ENCODE peak calls at places on chromosomes 5 and 9, in five cellular contexts. One of them, this sample, is unnamed.

GRCh38 chr5:150788974-150789373 is 10.4 kb downstream of the SMIM3 start:
- DNase-seq in RCC 7860: no peak
- DNase-seq in globus pallidus: no peak
- DNase-seq in activated CD4-positive, alpha-beta T cell treated with anti-CD3 and anti-CD28 coated beads, Interleukin-2, amount 50 U/mL, for 48 hours: no peak
- DNase-seq in NCI-H1105: no peak
- DNase-seq in this sample: no peak

GRCh38 chr5:153511632-153512031 is 21.2 kb downstream of the GRIA1 start:
- DNase-seq in RCC 7860: no peak
- DNase-seq in globus pallidus: no peak
- DNase-seq in activated CD4-positive, alpha-beta T cell treated with anti-CD3 and anti-CD28 coated beads, Interleukin-2, amount 50 U/mL, for 48 hours: no peak
- DNase-seq in NCI-H1105: no peak
- DNase-seq in this sample: no peak

GRCh38 chr5:82244854-82245635 is 33.1 kb downstream of the RPS23 start:
- DNase-seq in RCC 7860: no peak
- DNase-seq in globus pallidus: peak; percentile 29
- DNase-seq in activated CD4-positive, alpha-beta T cell treated with anti-CD3 and anti-CD28 coated beads, Interleukin-2, amount 50 U/mL, for 48 hours: no peak
- DNase-seq in NCI-H1105: no peak
- DNase-seq in this sample: no peak

GRCh38 chr9:136438548-136438908 is 1.1 kb downstream of the INPP5E start:
- DNase-seq in RCC 7860: no peak
- DNase-seq in globus pallidus: no peak
- DNase-seq in activated CD4-positive, alpha-beta T cell treated with anti-CD3 and anti-CD28 coated beads, Interleukin-2, amount 50 U/mL, for 48 hours: no peak
- DNase-seq in NCI-H1105: no peak
- DNase-seq in this sample: no peak

GRCh38 chr5:61578858-61579503 is 246.9 kb downstream of the ZSWIM6 start:
- DNase-seq in RCC 7860: no peak
- DNase-seq in globus pallidus: no peak
- DNase-seq in activated CD4-positive, alpha-beta T cell treated with anti-CD3 and anti-CD28 coated beads, Interleukin-2, amount 50 U/mL, for 48 hours: no peak
- DNase-seq in NCI-H1105: no peak
- DNase-seq in this sample: no peak

GRCh38 chr5:79954620-79955019 is 36.4 kb downstream of the MTX3 start:
- DNase-seq in RCC 7860: no peak
- DNase-seq in globus pallidus: no peak
- DNase-seq in activated CD4-positive, alpha-beta T cell treated with anti-CD3 and anti-CD28 coated beads, Interleukin-2, amount 50 U/mL, for 48 hours: no peak
- DNase-seq in NCI-H1105: no peak
- DNase-seq in this sample: no peak

GRCh38 chr5:104353371-104353770 is 790.8 kb upstream of the NUDT12 start:
- DNase-seq in RCC 7860: no peak
- DNase-seq in globus pallidus: no peak
- DNase-seq in activated CD4-positive, alpha-beta T cell treated with anti-CD3 and anti-CD28 coated beads, Interleukin-2, amount 50 U/mL, for 48 hours: no peak
- DNase-seq in NCI-H1105: no peak
- DNase-seq in this sample: no peak

GRCh38 chr9:77291714-77292113 is 114.4 kb downstream of the VPS13A start:
- DNase-seq in RCC 7860: no peak
- DNase-seq in globus pallidus: no peak
- DNase-seq in activated CD4-positive, alpha-beta T cell treated with anti-CD3 and anti-CD28 coated beads, Interleukin-2, amount 50 U/mL, for 48 hours: no peak
- DNase-seq in NCI-H1105: no peak
- DNase-seq in this sample: no peak

GRCh38 chr5:173327948-173328895 is at the start of gene STC2:
- DNase-seq in RCC 7860: peak; percentile 79
- DNase-seq in globus pallidus: no peak
- DNase-seq in activated CD4-positive, alpha-beta T cell treated with anti-CD3 and anti-CD28 coated beads, Interleukin-2, amount 50 U/mL, for 48 hours: peak; percentile 83
- DNase-seq in NCI-H1105: peak; percentile 78
- DNase-seq in this sample: peak; percentile 75

GRCh38 chr9:70011366-70011765 is 32.3 kb upstream of the MAMDC2 start:
- DNase-seq in RCC 7860: peak; percentile 25
- DNase-seq in globus pallidus: no peak
- DNase-seq in activated CD4-positive, alpha-beta T cell treated with anti-CD3 and anti-CD28 coated beads, Interleukin-2, amount 50 U/mL, for 48 hours: no peak
- DNase-seq in NCI-H1105: no peak
- DNase-seq in this sample: no peak

GRCh38 chr5:14160116-14160515 is 17.0 kb downstream of the TRIO start:
- DNase-seq in RCC 7860: no peak
- DNase-seq in globus pallidus: no peak
- DNase-seq in activated CD4-positive, alpha-beta T cell treated with anti-CD3 and anti-CD28 coated beads, Interleukin-2, amount 50 U/mL, for 48 hours: no peak
- DNase-seq in NCI-H1105: no peak
- DNase-seq in this sample: no peak

GRCh38 chr5:140481758-140482157 is 65.7 kb upstream of the EIF4EBP3 start:
- DNase-seq in RCC 7860: no peak
- DNase-seq in globus pallidus: no peak
- DNase-seq in activated CD4-positive, alpha-beta T cell treated with anti-CD3 and anti-CD28 coated beads, Interleukin-2, amount 50 U/mL, for 48 hours: no peak
- DNase-seq in NCI-H1105: no peak
- DNase-seq in this sample: no peak

GRCh38 chr9:2854617-2855016 is 10.7 kb upstream of the PUM3 start:
- DNase-seq in RCC 7860: no peak
- DNase-seq in globus pallidus: no peak
- DNase-seq in activated CD4-positive, alpha-beta T cell treated with anti-CD3 and anti-CD28 coated beads, Interleukin-2, amount 50 U/mL, for 48 hours: no peak
- DNase-seq in NCI-H1105: no peak
- DNase-seq in this sample: no peak

GRCh38 chr9:122060481-122060880 is 32.6 kb downstream of the TTLL11 start:
- DNase-seq in RCC 7860: no peak
- DNase-seq in globus pallidus: no peak
- DNase-seq in activated CD4-positive, alpha-beta T cell treated with anti-CD3 and anti-CD28 coated beads, Interleukin-2, amount 50 U/mL, for 48 hours: no peak
- DNase-seq in NCI-H1105: no peak
- DNase-seq in this sample: no peak

GRCh38 chr5:164998142-164998541 is 1492.7 kb downstream of the MAT2B start:
- DNase-seq in RCC 7860: no peak
- DNase-seq in globus pallidus: no peak
- DNase-seq in activated CD4-positive, alpha-beta T cell treated with anti-CD3 and anti-CD28 coated beads, Interleukin-2, amount 50 U/mL, for 48 hours: no peak
- DNase-seq in NCI-H1105: no peak
- DNase-seq in this sample: no peak

GRCh38 chr9:72557549-72557948 is 36.1 kb downstream of the TMC1 start:
- DNase-seq in RCC 7860: peak; percentile 96
- DNase-seq in globus pallidus: no peak
- DNase-seq in activated CD4-positive, alpha-beta T cell treated with anti-CD3 and anti-CD28 coated beads, Interleukin-2, amount 50 U/mL, for 48 hours: peak; percentile 71
- DNase-seq in NCI-H1105: no peak
- DNase-seq in this sample: peak; percentile 23

GRCh38 chr5:172543484-172544298 is 89.4 kb upstream of the SH3PXD2B start:
- DNase-seq in RCC 7860: no peak
- DNase-seq in globus pallidus: no peak
- DNase-seq in activated CD4-positive, alpha-beta T cell treated with anti-CD3 and anti-CD28 coated beads, Interleukin-2, amount 50 U/mL, for 48 hours: no peak
- DNase-seq in NCI-H1105: no peak
- DNase-seq in this sample: no peak

GRCh38 chr5:65801332-65801731 is 79.3 kb downstream of the NLN start:
- DNase-seq in RCC 7860: no peak
- DNase-seq in globus pallidus: peak; percentile 88
- DNase-seq in activated CD4-positive, alpha-beta T cell treated with anti-CD3 and anti-CD28 coated beads, Interleukin-2, amount 50 U/mL, for 48 hours: no peak
- DNase-seq in NCI-H1105: no peak
- DNase-seq in this sample: no peak

GRCh38 chr9:117546894-117547293 is 132.0 kb upstream of the ASTN2 start:
- DNase-seq in RCC 7860: no peak
- DNase-seq in globus pallidus: no peak
- DNase-seq in activated CD4-positive, alpha-beta T cell treated with anti-CD3 and anti-CD28 coated beads, Interleukin-2, amount 50 U/mL, for 48 hours: no peak
- DNase-seq in NCI-H1105: no peak
- DNase-seq in this sample: peak; percentile 10

GRCh38 chr9:129751841-129752801 is 721 bp downstream of the PTGES start:
- DNase-seq in RCC 7860: no peak
- DNase-seq in globus pallidus: no peak
- DNase-seq in activated CD4-positive, alpha-beta T cell treated with anti-CD3 and anti-CD28 coated beads, Interleukin-2, amount 50 U/mL, for 48 hours: no peak
- DNase-seq in NCI-H1105: peak; percentile 67
- DNase-seq in this sample: no peak

GRCh38 chr9:13252852-13253251 is 26.6 kb downstream of the MPDZ start:
- DNase-seq in RCC 7860: no peak
- DNase-seq in globus pallidus: no peak
- DNase-seq in activated CD4-positive, alpha-beta T cell treated with anti-CD3 and anti-CD28 coated beads, Interleukin-2, amount 50 U/mL, for 48 hours: no peak
- DNase-seq in NCI-H1105: no peak
- DNase-seq in this sample: no peak

GRCh38 chr9:82466616-82467251 is 478.2 kb downstream of the SPATA31D1 start:
- DNase-seq in RCC 7860: no peak
- DNase-seq in globus pallidus: no peak
- DNase-seq in activated CD4-positive, alpha-beta T cell treated with anti-CD3 and anti-CD28 coated beads, Interleukin-2, amount 50 U/mL, for 48 hours: no peak
- DNase-seq in NCI-H1105: no peak
- DNase-seq in this sample: no peak

GRCh38 chr5:89353837-89354551 is 471.0 kb upstream of the MEF2C start:
- DNase-seq in RCC 7860: no peak
- DNase-seq in globus pallidus: no peak
- DNase-seq in activated CD4-positive, alpha-beta T cell treated with anti-CD3 and anti-CD28 coated beads, Interleukin-2, amount 50 U/mL, for 48 hours: no peak
- DNase-seq in NCI-H1105: no peak
- DNase-seq in this sample: no peak

GRCh38 chr5:94945656-94946055 is 327.2 kb downstream of the SLF1 start:
- DNase-seq in RCC 7860: no peak
- DNase-seq in globus pallidus: no peak
- DNase-seq in activated CD4-positive, alpha-beta T cell treated with anti-CD3 and anti-CD28 coated beads, Interleukin-2, amount 50 U/mL, for 48 hours: no peak
- DNase-seq in NCI-H1105: no peak
- DNase-seq in this sample: no peak

GRCh38 chr5:57527875-57528274 is 45.3 kb upstream of the ACTBL2 start:
- DNase-seq in RCC 7860: no peak
- DNase-seq in globus pallidus: no peak
- DNase-seq in activated CD4-positive, alpha-beta T cell treated with anti-CD3 and anti-CD28 coated beads, Interleukin-2, amount 50 U/mL, for 48 hours: no peak
- DNase-seq in NCI-H1105: no peak
- DNase-seq in this sample: no peak

GRCh38 chr5:15499528-15500325 is at the start of gene FBXL7:
- DNase-seq in RCC 7860: peak; percentile 63
- DNase-seq in globus pallidus: peak; percentile 88
- DNase-seq in activated CD4-positive, alpha-beta T cell treated with anti-CD3 and anti-CD28 coated beads, Interleukin-2, amount 50 U/mL, for 48 hours: no peak
- DNase-seq in NCI-H1105: peak; percentile 70
- DNase-seq in this sample: no peak

GRCh38 chr5:76643371-76643770 is 20.2 kb upstream of the F2RL2 start:
- DNase-seq in RCC 7860: no peak
- DNase-seq in globus pallidus: no peak
- DNase-seq in activated CD4-positive, alpha-beta T cell treated with anti-CD3 and anti-CD28 coated beads, Interleukin-2, amount 50 U/mL, for 48 hours: no peak
- DNase-seq in NCI-H1105: no peak
- DNase-seq in this sample: no peak

GRCh38 chr5:138752341-138752950 is 779 bp upstream of the CTNNA1 start:
- DNase-seq in RCC 7860: no peak
- DNase-seq in globus pallidus: peak; percentile 26
- DNase-seq in activated CD4-positive, alpha-beta T cell treated with anti-CD3 and anti-CD28 coated beads, Interleukin-2, amount 50 U/mL, for 48 hours: no peak
- DNase-seq in NCI-H1105: no peak
- DNase-seq in this sample: no peak

GRCh38 chr5:153960269-153961215 is 78.2 kb downstream of the FAM114A2 start:
- DNase-seq in RCC 7860: no peak
- DNase-seq in globus pallidus: no peak
- DNase-seq in activated CD4-positive, alpha-beta T cell treated with anti-CD3 and anti-CD28 coated beads, Interleukin-2, amount 50 U/mL, for 48 hours: peak; percentile 16
- DNase-seq in NCI-H1105: no peak
- DNase-seq in this sample: peak; percentile 30

GRCh38 chr5:67095346-67095871 is 101.2 kb downstream of the CD180 start:
- DNase-seq in RCC 7860: no peak
- DNase-seq in globus pallidus: peak; percentile 70
- DNase-seq in activated CD4-positive, alpha-beta T cell treated with anti-CD3 and anti-CD28 coated beads, Interleukin-2, amount 50 U/mL, for 48 hours: no peak
- DNase-seq in NCI-H1105: no peak
- DNase-seq in this sample: no peak

GRCh38 chr5:76175821-76176403 is 92.7 kb downstream of the SV2C start:
- DNase-seq in RCC 7860: no peak
- DNase-seq in globus pallidus: no peak
- DNase-seq in activated CD4-positive, alpha-beta T cell treated with anti-CD3 and anti-CD28 coated beads, Interleukin-2, amount 50 U/mL, for 48 hours: peak; percentile 36
- DNase-seq in NCI-H1105: no peak
- DNase-seq in this sample: peak; percentile 21

GRCh38 chr9:134962998-134963364 is 45.3 kb upstream of the FCN1 start:
- DNase-seq in RCC 7860: no peak
- DNase-seq in globus pallidus: no peak
- DNase-seq in activated CD4-positive, alpha-beta T cell treated with anti-CD3 and anti-CD28 coated beads, Interleukin-2, amount 50 U/mL, for 48 hours: no peak
- DNase-seq in NCI-H1105: no peak
- DNase-seq in this sample: no peak

GRCh38 chr5:10684303-10685086 is 76.5 kb downstream of the DAP start:
- DNase-seq in RCC 7860: no peak
- DNase-seq in globus pallidus: no peak
- DNase-seq in activated CD4-positive, alpha-beta T cell treated with anti-CD3 and anti-CD28 coated beads, Interleukin-2, amount 50 U/mL, for 48 hours: no peak
- DNase-seq in NCI-H1105: peak; percentile 39
- DNase-seq in this sample: no peak

GRCh38 chr5:127517480-127518318 is at the start of gene PRRC1:
- DNase-seq in RCC 7860: peak; percentile 65
- DNase-seq in globus pallidus: peak; percentile 77
- DNase-seq in activated CD4-positive, alpha-beta T cell treated with anti-CD3 and anti-CD28 coated beads, Interleukin-2, amount 50 U/mL, for 48 hours: peak; percentile 83
- DNase-seq in NCI-H1105: peak; percentile 50
- DNase-seq in this sample: peak; percentile 74